ENCODE peak calls at places on chromosomes 1 and 21, in eight cellular contexts. I is mesendoderm, Z is H9, V is PC-3, T is GM23248, X is endodermal cell, R is colonic mucosa, Q is neural progenitor cell. U is an unnamed sample. For H3K4me1, the result is how much of the 10 kb centered on the place peaks cover.

GRCh38 chr1:42419449-42419848 is 36.4 kb downstream of the ZMYND12 start:
- DNase-seq in I (no peak), Z (no peak), V (no peak), T (peak), X (no peak), R (no peak), Q (no peak), U (no peak)

GRCh38 chr1:62593825-62594394 is 3.4 kb upstream of the ANGPTL3 start:
- DNase-seq in I (peak), Z (no peak), V (no peak), T (no peak), X (no peak), R (no peak), Q (no peak), U (peak)

GRCh38 chr1:109259674-109260557 is 10.6 kb downstream of the CELSR2 start:
- DNase-seq in I (peak), Z (no peak), V (no peak), T (no peak), X (no peak), R (no peak), Q (peak), U (no peak)

GRCh38 chr21:28714795-28715464 is 277.7 kb downstream of the LTN1 start:
- DNase-seq in I (no peak), Z (no peak), V (no peak), T (peak), X (no peak), R (no peak), Q (no peak), U (no peak)

GRCh38 chr1:220219865-220220698 is 52.2 kb downstream of the RAB3GAP2 start:
- DNase-seq in I (no peak), Z (no peak), V (no peak), T (no peak), X (no peak), R (no peak), Q (no peak), U (no peak)

GRCh38 chr1:79193211-79194079 is 186.9 kb upstream of the ADGRL4 start:
- DNase-seq in I (peak), Z (peak), V (peak), T (peak), X (peak), R (no peak), Q (peak), U (peak)

GRCh38 chr1:177185209-177185608 is 14.5 kb downstream of the BRINP2 start:
- DNase-seq in I (peak), Z (no peak), V (peak), T (peak), X (peak), R (no peak), Q (peak), U (peak)

GRCh38 chr1:15609631-15610030 is 7.6 kb upstream of the DDI2 start:
- DNase-seq in I (no peak), Z (no peak), V (no peak), T (peak), X (no peak), R (no peak), Q (no peak), U (no peak)

GRCh38 chr1:44808063-44808937 is at the start of gene BTBD19:
- DNase-seq in I (peak), Z (peak), V (no peak), T (peak), X (peak), R (peak), Q (peak), U (peak)

GRCh38 chr1:3500265-3500835 is 45.9 kb downstream of the ARHGEF16 start:
- DNase-seq in I (no peak), Z (no peak), V (no peak), T (no peak), X (no peak), R (no peak), Q (no peak), U (no peak)

GRCh38 chr21:45450741-45451740 is 46.1 kb downstream of the COL18A1 start:
- DNase-seq in I (no peak), Z (no peak), V (no peak), T (no peak), X (no peak), R (no peak), Q (no peak), U (no peak)

GRCh38 chr1:16617778-16618580 is 4.6 kb upstream of the NBPF1 start:
- DNase-seq in I (no peak), Z (no peak), V (no peak), T (no peak), X (peak), R (peak), Q (no peak), U (no peak)

GRCh38 chr1:156439771-156440183 is 60.8 kb downstream of the MEF2D start:
- DNase-seq in I (peak), Z (peak), V (no peak), T (no peak), X (peak), R (no peak), Q (peak), U (no peak)

GRCh38 chr1:40638097-40639036 is 27.1 kb downstream of the RIMS3 start:
- DNase-seq in I (peak), Z (no peak), V (no peak), T (peak), X (peak), R (no peak), Q (peak), U (peak)

GRCh38 chr1:169809370-169810095 is 14.8 kb upstream of the METTL18 start:
- DNase-seq in I (peak), Z (no peak), V (peak), T (peak), X (no peak), R (no peak), Q (peak), U (peak)

GRCh38 chr1:235749755-235750300 is 100.2 kb upstream of the GNG4 start:
- DNase-seq in I (peak), Z (no peak), V (no peak), T (no peak), X (no peak), R (no peak), Q (no peak), U (no peak)

GRCh38 chr1:241934181-241934815 is 23.3 kb upstream of the BECN2 start:
- DNase-seq in I (peak), Z (peak), V (no peak), T (peak), X (peak), R (no peak), Q (peak), U (peak)

DNA sequence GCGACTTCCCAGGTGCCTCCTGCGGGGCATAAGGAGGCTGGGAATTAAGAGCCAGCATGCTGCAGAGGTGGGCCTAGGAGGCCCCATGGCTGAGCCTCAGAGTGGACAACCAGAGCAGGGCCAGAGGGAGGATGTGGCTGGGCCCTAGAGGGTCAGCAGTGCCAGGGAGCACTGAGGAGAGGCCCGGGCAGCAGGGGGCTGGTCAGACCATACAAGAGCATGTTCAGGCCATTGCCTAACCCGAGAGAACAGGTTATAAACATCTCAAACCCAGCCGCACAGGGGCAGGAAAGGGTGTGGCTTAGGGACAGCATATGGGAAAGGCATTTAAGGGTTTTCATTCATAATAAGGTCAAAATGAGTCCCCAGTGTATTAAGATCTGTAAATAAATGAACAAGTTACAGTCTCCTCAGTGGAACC is 51.1 kb downstream of the IER5 start:
- DNase-seq in I (no peak), Z (no peak), V (peak), T (peak), X (no peak), R (no peak), Q (no peak), U (peak)
- H3K4me1 ChIP-seq in I (under half), Z (under half), V (half or more), T (half or more), X (under half), R (under half), Q (under half), U (half or more)

GRCh38 chr21:33019516-33019884 is 6.2 kb upstream of the OLIG2 start:
- DNase-seq in I (no peak), Z (no peak), V (no peak), T (no peak), X (no peak), R (no peak), Q (no peak), U (no peak)
- H3K9ac ChIP-seq in I (peak), Z (no peak), V (no peak), T (no peak), X (no peak), R (no peak), Q (no peak), U (no peak)

GRCh38 chr1:159071970-159072582 is 4.5 kb downstream of the AIM2 start:
- DNase-seq in I (peak), Z (no peak), V (peak), T (peak), X (no peak), R (no peak), Q (peak), U (peak)
- H3K4me1 ChIP-seq in I (under half), Z (under half), V (under half), T (under half), X (under half), R (under half), Q (under half), U (under half)

DNA sequence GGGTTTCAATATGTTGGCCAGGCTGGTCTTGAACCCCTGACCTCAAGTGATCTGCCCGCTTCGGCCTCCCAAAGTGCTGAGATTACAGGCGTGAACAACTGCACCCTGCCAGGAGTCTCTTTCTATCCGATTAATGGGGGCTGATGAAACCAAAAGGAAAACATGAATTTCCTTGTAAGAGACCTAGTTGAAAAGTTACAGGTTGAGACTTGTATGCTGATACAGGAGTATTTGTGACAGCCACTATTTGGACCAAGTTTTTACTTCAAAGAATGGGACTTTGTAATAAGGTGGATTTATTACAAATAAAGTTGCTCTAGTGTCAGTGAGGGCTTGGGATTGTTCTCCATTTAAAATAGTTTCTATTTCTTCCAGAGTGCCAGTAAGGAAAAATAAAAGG is 43.6 kb upstream of the TMEM61 start:
- DNase-seq in I (no peak), Z (no peak), V (no peak), T (no peak), X (no peak), R (no peak), Q (no peak), U (no peak)
- H3K9ac ChIP-seq in I (no peak), Z (no peak), V (no peak), T (no peak), X (no peak), R (no peak), Q (no peak), U (no peak)